ENCODE peak calls at places on chromosomes 13 and 19, in five cellular contexts. S, A, E, H and N are unnamed samples.

GRCh38 chr13:67353891-67354459 is 123.8 kb upstream of the PCDH9 start:
- DNase-seq in S (no peak), A (no peak), E (no peak), H (no peak), N (no peak)

GRCh38 chr13:44814144-44814543 is 175.1 kb downstream of the NUFIP1 start:
- DNase-seq in S (no peak), A (no peak), E (no peak), H (no peak), N (no peak)

GRCh38 chr13:109275848-109276247 is 510.5 kb downstream of the IRS2 start:
- DNase-seq in S (no peak), A (no peak), E (no peak), H (no peak), N (peak; percentile 17)

GRCh38 chr13:28851422-28851821 is 31.3 kb downstream of the MTUS2 start:
- DNase-seq in S (no peak), A (no peak), E (no peak), H (no peak), N (no peak)

GRCh38 chr19:10419200-10419645 is 1.1 kb upstream of the PDE4A start:
- DNase-seq in S (no peak), A (no peak), E (no peak), H (no peak), N (peak; percentile 51)

GRCh38 chr19:44725251-44725650 is 23.3 kb upstream of the BCL3 start:
- DNase-seq in S (no peak), A (no peak), E (no peak), H (no peak), N (no peak)

GRCh38 chr19:50629194-50629593 is 10.5 kb downstream of the SYT3 start:
- DNase-seq in S (no peak), A (no peak), E (no peak), H (no peak), N (no peak)

GRCh38 chr13:108777421-108778420 is 148.3 kb downstream of the MYO16 start:
- DNase-seq in S (no peak), A (no peak), E (no peak), H (no peak), N (no peak)

GRCh38 chr13:45448965-45449559 is 15.7 kb upstream of the COG3 start:
- DNase-seq in S (no peak), A (no peak), E (no peak), H (no peak), N (no peak)